ENCODE peak calls at places on chromosomes 13 and 19, in ten cellular contexts. K is tibial nerve, Y is fibroblast of mammary gland, G is heart right ventricle, H is cardiac fibroblast, V is AG04450, M is neural progenitor cell, R is RWPE2, J is mucosa of descending colon, L is AG09309. Q is an unnamed sample.

GRCh38 chr13:48567521-48568331 is 34.8 kb upstream of the RCBTB2 start:
- DNase-seq in G (no peak), M (no peak), Y (peak; percentile 25), J (no peak), L (no peak), K (no peak), V (no peak), H (peak; percentile 65), R (no peak), Q (peak; percentile 39)

GRCh38 chr13:59533561-59534337 is 630.0 kb downstream of the DIAPH3 start:
- DNase-seq in G (no peak), M (no peak), V (no peak), J (no peak), H (peak; percentile 47), L (no peak), Y (no peak), R (peak; percentile 58), K (no peak), Q (peak; percentile 60)

GRCh38 chr19:48332351-48332661 is 7.0 kb downstream of the EMP3 start:
- DNase-seq in H (no peak), J (no peak), K (no peak), M (no peak), G (no peak), V (no peak), L (no peak), Y (no peak), R (no peak), Q (no peak)

GRCh38 chr19:1884291-1884718 is 991 bp downstream of the ABHD17A start:
- DNase-seq in Y (no peak), G (no peak), K (no peak), J (peak; percentile 52), R (no peak), L (no peak), H (no peak), V (no peak), M (no peak), Q (no peak)

GRCh38 chr19:58544591-58545285 is 874 bp downstream of the TRIM28 start:
- DNase-seq in H (peak; percentile 47), Y (peak; percentile 41), V (no peak), K (no peak), M (peak; percentile 90), R (no peak), G (peak; percentile 50), L (no peak), J (no peak), Q (peak; percentile 62)

GRCh38 chr13:85616275-85616674 is 182.9 kb downstream of the SLITRK6 start:
- DNase-seq in G (no peak), L (no peak), R (no peak), M (no peak), H (no peak), Y (no peak), J (no peak), V (no peak), K (no peak), Q (no peak)

GRCh38 chr13:31866099-31866498 is 126.8 kb downstream of the RXFP2 start:
- DNase-seq in H (no peak), G (no peak), K (no peak), J (no peak), M (no peak), L (no peak), Y (no peak), R (no peak), V (no peak), Q (no peak)

GRCh38 chr13:32586022-32586900 is at the start of gene PDS5B:
- DNase-seq in K (peak; percentile 90), G (peak; percentile 96), J (peak; percentile 97), H (peak; percentile 94), Y (peak; percentile 89), L (peak; percentile 70), V (peak; percentile 86), M (peak; percentile 98), R (peak; percentile 90), Q (peak; percentile 96)

GRCh38 chr19:12867120-12868099 is 13.8 kb downstream of the DNASE2 start:
- DNase-seq in H (peak; percentile 52), L (no peak), K (no peak), J (peak; percentile 83), V (no peak), G (peak; percentile 55), M (peak; percentile 93), Y (peak; percentile 45), R (no peak), Q (peak; percentile 58)

GRCh38 chr19:10766049-10766623 is 48.3 kb downstream of the DNM2 start:
- DNase-seq in Y (no peak), K (no peak), L (no peak), M (no peak), G (no peak), V (no peak), R (no peak), H (no peak), J (no peak), Q (no peak)

GRCh38 chr13:20980899-20981298 is 78.4 kb upstream of the XPO4 start:
- DNase-seq in M (no peak), J (no peak), G (no peak), Y (no peak), K (no peak), R (no peak), H (no peak), V (no peak), L (no peak), Q (no peak)

GRCh38 chr19:18090545-18091216 is 3.9 kb upstream of the IL12RB1 start:
- DNase-seq in R (no peak), G (no peak), J (no peak), V (no peak), K (no peak), H (peak; percentile 71), L (no peak), Y (peak; percentile 52), M (no peak), Q (peak; percentile 58)

GRCh38 chr19:16524991-16525734 is 17.1 kb downstream of the CHERP start:
- DNase-seq in G (no peak), K (no peak), V (no peak), H (no peak), J (no peak), M (no peak), Y (no peak), L (no peak), R (peak; percentile 56), Q (no peak)

GRCh38 chr19:55016017-55016416 is 22.0 kb downstream of the GP6 start:
- DNase-seq in G (no peak), V (no peak), J (no peak), M (no peak), Y (no peak), L (no peak), H (no peak), K (no peak), R (no peak), Q (no peak)

GRCh38 chr13:82147526-82147925 is 1734.7 kb downstream of the SLITRK1 start:
- DNase-seq in Y (peak; percentile 3), J (no peak), H (no peak), L (no peak), G (no peak), K (no peak), R (no peak), V (no peak), M (no peak), Q (peak; percentile 31)

GRCh38 chr19:47107953-47108746 is 5.4 kb downstream of the ZC3H4 start:
- DNase-seq in K (no peak), R (no peak), M (no peak), L (no peak), Y (peak; percentile 49), G (no peak), J (no peak), H (no peak), V (no peak), Q (peak; percentile 30)

GRCh38 chr13:94352057-94352456 is 127.4 kb downstream of the DCT start:
- DNase-seq in G (no peak), V (no peak), Y (peak; percentile 89), J (no peak), M (no peak), K (no peak), L (no peak), H (peak; percentile 33), R (no peak), Q (peak; percentile 60)

GRCh38 chr19:44525721-44526430 is 3.6 kb downstream of the CEACAM20 start:
- DNase-seq in G (no peak), K (no peak), J (no peak), R (no peak), M (no peak), Y (no peak), V (no peak), L (no peak), H (no peak), Q (no peak)
- TF ChIP-seq CTCF in G (no peak), K (no peak), J (no peak), R (no peak), M (no peak), Y (no peak), V (no peak), L (no peak), H (no peak), Q (no peak)

GRCh38 chr13:110411316-110412105 is 104.4 kb downstream of the COL4A2 start:
- DNase-seq in Y (no peak), H (no peak), R (no peak), J (no peak), M (no peak), G (no peak), K (no peak), L (no peak), V (no peak), Q (no peak)
- H3K4me3 ChIP-seq in Y (no peak overlapping the region), H (no peak overlapping the region), R (no peak overlapping the region), J (no peak overlapping the region), M (no peak overlapping the region), G (no peak overlapping the region), K (no peak overlapping the region), L (no peak overlapping the region), V (no peak overlapping the region), Q (no peak overlapping the region)

GRCh38 chr19:19098703-19099632 is 35.2 kb downstream of the SLC25A42 start:
- DNase-seq in H (no peak), R (no peak), K (no peak), J (no peak), M (no peak), G (no peak), Y (no peak), L (no peak), V (no peak), Q (no peak)

GRCh38 chr19:19094513-19094912 is 30.7 kb downstream of the SLC25A42 start:
- DNase-seq in R (no peak), M (no peak), L (no peak), G (no peak), H (no peak), V (no peak), Y (no peak), J (no peak), K (no peak), Q (no peak)

GRCh38 chr19:19096641-19097627 is 33.1 kb downstream of the SLC25A42 start:
- DNase-seq in G (no peak), K (no peak), M (no peak), L (no peak), Y (no peak), J (peak; percentile 62), H (no peak), V (no peak), R (no peak), Q (no peak)

GRCh38 chr19:19098084-19098702 is 34.4 kb downstream of the SLC25A42 start:
- DNase-seq in V (no peak), R (no peak), K (no peak), M (no peak), G (no peak), J (no peak), H (no peak), Y (no peak), L (no peak), Q (no peak)

GRCh38 chr19:19095691-19096090 is 31.9 kb downstream of the SLC25A42 start:
- DNase-seq in Y (no peak), V (no peak), J (no peak), L (no peak), K (no peak), H (no peak), R (no peak), G (no peak), M (no peak), Q (no peak)
- TF ChIP-seq CTCF in Y (no peak), V (no peak), J (no peak), L (no peak), K (no peak), H (no peak), R (no peak), G (no peak), M (no peak), Q (no peak)

GRCh38 chr13:101300531-101300930 is 115.8 kb downstream of the NALCN start:
- DNase-seq in Y (no peak), K (no peak), J (no peak), H (no peak), G (no peak), M (no peak), V (no peak), L (no peak), R (no peak), Q (no peak)
- H3K4me3 ChIP-seq in Y (no peak overlapping the region), K (no peak overlapping the region), J (no peak overlapping the region), H (no peak overlapping the region), G (no peak overlapping the region), M (no peak overlapping the region), V (no peak overlapping the region), L (no peak overlapping the region), R (no peak overlapping the region), Q (no peak overlapping the region)

Q was measured in choroid plexus epithelial cell.